ENCODE peak calls at places on chromosomes 7 and 10, in four cellular contexts. S, Z, A and X are unnamed samples.
A peak's percentile ranks its signal among the peaks of the same experiment; 100 is the strongest.

GRCh38 chr10:6416892-6417512 is 163.1 kb downstream of the PRKCQ start:
- DNase-seq in S (no peak), Z (peak; percentile 28), A (no peak), X (peak; percentile 46)

GRCh38 chr10:30999084-30999712 is 32.5 kb downstream of the ZNF438 start:
- DNase-seq in S (no peak), Z (no peak), A (no peak), X (no peak)

GRCh38 chr10:3874988-3875841 is 90.2 kb upstream of the KLF6 start:
- DNase-seq in S (no peak), Z (no peak), A (no peak), X (no peak)

GRCh38 chr7:84669177-84669732 is 474.7 kb upstream of the SEMA3A start:
- DNase-seq in S (no peak), Z (peak; percentile 4), A (no peak), X (no peak)

GRCh38 chr10:96292971-96293909 is 11.0 kb upstream of the DNTT start:
- DNase-seq in S (no peak), Z (peak; percentile 34), A (no peak), X (peak; percentile 8)

GRCh38 chr7:73738220-73738611 is 386 bp downstream of the ABHD11 start:
- DNase-seq in S (peak; percentile 56), Z (peak; percentile 48), A (peak; percentile 40), X (peak; percentile 86)

GRCh38 chr10:53093878-53094277 is 321.3 kb upstream of the MBL2 start:
- DNase-seq in S (no peak), Z (no peak), A (no peak), X (no peak)

GRCh38 chr7:103962070-103962469 is 27.4 kb downstream of the RELN start:
- DNase-seq in S (no peak), Z (no peak), A (no peak), X (no peak)

GRCh38 chr7:101815826-101816488 is 1.5 kb upstream of the CUX1 start:
- DNase-seq in S (peak; percentile 56), Z (peak; percentile 75), A (peak; percentile 47), X (peak; percentile 82)

GRCh38 chr10:120460776-120461175 is 3.7 kb downstream of the PLPP4 start:
- DNase-seq in S (no peak), Z (no peak), A (no peak), X (peak; percentile 12)

GRCh38 chr10:104331208-104331838 is 6.9 kb downstream of the ITPRIP start:
- DNase-seq in S (no peak), Z (no peak), A (no peak), X (no peak)

GRCh38 chr10:48788551-48788950 is 103.9 kb downstream of the WDFY4 start:
- DNase-seq in S (no peak), Z (no peak), A (no peak), X (no peak)

GRCh38 chr7:154427527-154427926 is 375.3 kb downstream of the DPP6 start:
- DNase-seq in S (no peak), Z (no peak), A (no peak), X (no peak)

GRCh38 chr7:47153076-47153475 is 428.8 kb downstream of the TNS3 start:
- DNase-seq in S (no peak), Z (no peak), A (no peak), X (no peak)

GRCh38 chr10:15370212-15370740 is 813 bp downstream of the FAM171A1 start:
- DNase-seq in S (no peak), Z (no peak), A (no peak), X (peak; percentile 37)